ENCODE peak calls at places on chromosomes 12 and 14, in four cellular contexts. V is CD8-positive, alpha-beta T cell; Q is neural progenitor cell; K is colonic mucosa. I is an unnamed sample.

GRCh38 chr12:42156232-42156631 is 11.6 kb upstream of the GXYLT1 start:
- DNase-seq in Q (no peak), V (no peak), K (no peak), I (no peak)

GRCh38 chr12:18799561-18799960 is 61.6 kb downstream of the CAPZA3 start:
- DNase-seq in K (no peak), V (no peak), Q (no peak), I (no peak)

GRCh38 chr12:98354520-98354919 is 160.9 kb upstream of the TMPO start:
- DNase-seq in K (no peak), Q (no peak), V (no peak), I (no peak)

GRCh38 chr12:68121143-68121542 is 38.4 kb downstream of the IFNG start:
- DNase-seq in Q (no peak), V (no peak), K (no peak), I (no peak)

GRCh38 chr12:27703720-27704452 is 6.7 kb upstream of the MRPS35 start:
- DNase-seq in V (peak), K (peak), Q (peak), I (peak)

GRCh38 chr12:47797432-47797831 is 22.3 kb downstream of the HDAC7 start:
- DNase-seq in Q (peak), K (no peak), V (no peak), I (no peak)

GRCh38 chr12:72729451-72730010 is 457.4 kb downstream of the TRHDE start:
- DNase-seq in Q (no peak), K (no peak), V (no peak), I (no peak)

GRCh38 chr12:26830358-26830757 is 2.6 kb downstream of the ITPR2 start:
- DNase-seq in K (no peak), V (no peak), Q (no peak), I (no peak)

GRCh38 chr14:95505030-95505589 is 11.3 kb downstream of the SYNE3 start:
- DNase-seq in V (no peak), K (no peak), Q (no peak), I (no peak)

GRCh38 chr12:76080729-76081415 is 3.6 kb downstream of the NAP1L1 start:
- DNase-seq in Q (peak), K (no peak), V (no peak), I (no peak)

GRCh38 chr12:59059401-59059935 is 139.2 kb upstream of the LRIG3 start:
- DNase-seq in K (no peak), V (no peak), Q (peak), I (no peak)

GRCh38 chr12:111310076-111310870 is 58.6 kb downstream of the PHETA1 start:
- DNase-seq in Q (no peak), V (no peak), K (no peak), I (no peak)

GRCh38 chr12:47362131-47362686 is 282.4 kb upstream of the AMIGO2 start:
- DNase-seq in K (no peak), Q (no peak), V (no peak), I (no peak)

GRCh38 chr12:25054783-25055144 is 105.9 kb upstream of the BCAT1 start:
- DNase-seq in Q (no peak), K (no peak), V (peak), I (peak)

GRCh38 chr12:103503546-103504480 is 8.0 kb upstream of the C12orf42 start:
- DNase-seq in K (peak), V (peak), Q (peak), I (no peak)

GRCh38 chr12:78914859-78915331 is 50.3 kb downstream of the SYT1 start:
- DNase-seq in V (no peak), K (no peak), Q (no peak), I (no peak)

GRCh38 chr12:27560126-27560525 is 36.1 kb downstream of the PPFIBP1 start:
- DNase-seq in Q (no peak), V (no peak), K (no peak), I (no peak)

GRCh38 chr14:56211844-56212243 is 93.6 kb downstream of the PELI2 start:
- DNase-seq in Q (no peak), V (no peak), K (no peak), I (no peak)

GRCh38 chr12:113500662-113501435 is 29.2 kb upstream of the LHX5 start:
- DNase-seq in Q (peak), V (no peak), K (no peak), I (no peak)

GRCh38 chr12:13454991-13455696 is 258.6 kb downstream of the EMP1 start:
- DNase-seq in Q (no peak), K (no peak), V (no peak), I (no peak)

GRCh38 chr14:71625175-71625574 is 307.1 kb upstream of the RGS6 start:
- DNase-seq in V (no peak), Q (no peak), K (no peak), I (no peak)

GRCh38 chr12:122310636-122311035 is 44.3 kb upstream of the VPS33A start:
- DNase-seq in V (no peak), K (no peak), Q (no peak), I (no peak)

GRCh38 chr12:9122166-9122609 is 6.5 kb upstream of the A2M start:
- DNase-seq in K (no peak), V (no peak), Q (no peak), I (no peak)

GRCh38 chr12:56391721-56392120 is 29.1 kb upstream of the APOF start:
- DNase-seq in K (no peak), V (no peak), Q (no peak), I (no peak)

GRCh38 chr14:50062438-50063039 is 53.8 kb downstream of the VCPKMT start:
- DNase-seq in V (peak), K (peak), Q (no peak), I (no peak)

GRCh38 chr12:48557919-48558318 is 11.9 kb downstream of the LALBA start:
- DNase-seq in K (no peak), V (no peak), Q (no peak), I (no peak)

GRCh38 chr14:87805315-87805723 is 187.7 kb downstream of the GALC start:
- DNase-seq in K (peak), Q (peak), V (peak), I (peak)

GRCh38 chr12:105352940-105353635 is 22.6 kb downstream of the C12orf75 start:
- DNase-seq in Q (peak), V (no peak), K (no peak), I (peak)

GRCh38 chr14:84591827-84592540 is 938.0 kb upstream of the FLRT2 start:
- DNase-seq in K (no peak), V (no peak), Q (no peak), I (no peak)

GRCh38 chr14:90003526-90004312 is 48.0 kb downstream of the TDP1 start:
- DNase-seq in V (no peak), K (no peak), Q (no peak), I (no peak)

GRCh38 chr14:95136631-95137030 is 20.7 kb downstream of the DICER1 start:
- DNase-seq in V (no peak), K (no peak), Q (no peak), I (no peak)

GRCh38 chr12:46164186-46164585 is 104.7 kb downstream of the SLC38A1 start:
- DNase-seq in K (no peak), Q (no peak), V (no peak), I (no peak)

GRCh38 chr12:117026921-117027250 is 72.3 kb downstream of the TESC start:
- DNase-seq in K (no peak), Q (no peak), V (no peak), I (no peak)

GRCh38 chr12:52605542-52605941 is 4.3 kb upstream of the KRT72 start:
- DNase-seq in V (no peak), Q (no peak), K (no peak), I (no peak)

GRCh38 chr14:102547067-102547466 is 37.5 kb upstream of the ANKRD9 start:
- DNase-seq in Q (no peak), K (no peak), V (no peak), I (no peak)

GRCh38 chr14:102541771-102542170 is 32.2 kb upstream of the ANKRD9 start:
- DNase-seq in K (no peak), Q (peak), V (no peak), I (no peak)

GRCh38 chr14:102544745-102545460 is 35.3 kb upstream of the ANKRD9 start:
- DNase-seq in V (no peak), Q (peak), K (peak), I (no peak)

GRCh38 chr14:102544034-102544744 is 34.6 kb upstream of the ANKRD9 start:
- DNase-seq in Q (peak), V (no peak), K (no peak), I (no peak)

DNA sequence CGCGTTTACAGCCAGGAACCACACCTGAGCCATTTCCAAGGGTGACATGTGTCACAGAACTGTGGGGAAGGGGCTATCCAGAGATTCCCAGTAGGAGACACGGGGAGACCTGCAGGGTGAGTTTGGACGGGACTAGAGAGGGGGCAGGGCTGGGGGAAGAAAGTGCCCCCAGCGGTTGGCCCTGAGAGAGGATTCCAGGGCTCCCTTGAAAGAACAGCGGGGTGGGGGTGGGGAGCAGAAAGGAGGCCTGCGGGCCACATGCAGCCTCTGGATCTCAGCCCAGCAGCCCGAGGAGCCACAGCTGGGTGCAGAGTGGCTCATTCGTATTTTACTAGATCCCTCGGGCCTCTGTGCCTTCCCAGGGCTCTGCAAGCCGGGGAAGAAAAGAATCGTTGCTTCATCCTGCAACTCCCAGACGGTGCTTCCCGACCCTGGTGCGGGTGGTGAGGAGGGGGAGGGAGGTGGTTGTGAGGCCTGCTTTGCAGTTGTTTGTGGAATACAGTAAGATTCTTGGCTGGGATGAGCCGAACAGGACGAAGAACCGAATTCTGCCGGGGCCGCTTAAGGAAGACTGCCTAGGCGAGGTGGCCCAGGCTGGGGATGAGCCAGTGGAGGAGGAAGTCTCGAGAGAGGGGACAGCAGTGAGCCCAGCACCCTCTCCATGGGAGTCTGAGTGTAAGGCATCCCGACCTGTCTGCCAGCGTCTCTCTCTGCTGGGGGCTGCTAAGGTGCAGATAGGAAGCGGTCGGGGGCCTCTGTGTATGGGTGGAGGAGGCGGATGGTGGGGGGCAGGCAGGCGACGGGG is 36.1 kb upstream of the ANKRD9 start:
- DNase-seq in K (no peak), V (no peak), Q (peak), I (no peak)
- TF ChIP-seq CTCF in K (no peak), V (no peak), Q (peak), I (peak)

GRCh38 chr12:107369679-107370078 is 276.3 kb upstream of the CRY1 start:
- DNase-seq in K (no peak), Q (no peak), V (no peak), I (no peak)
- H3K4me3 ChIP-seq in K (no peak), Q (no peak), V (no peak), I (no peak)

DNA sequence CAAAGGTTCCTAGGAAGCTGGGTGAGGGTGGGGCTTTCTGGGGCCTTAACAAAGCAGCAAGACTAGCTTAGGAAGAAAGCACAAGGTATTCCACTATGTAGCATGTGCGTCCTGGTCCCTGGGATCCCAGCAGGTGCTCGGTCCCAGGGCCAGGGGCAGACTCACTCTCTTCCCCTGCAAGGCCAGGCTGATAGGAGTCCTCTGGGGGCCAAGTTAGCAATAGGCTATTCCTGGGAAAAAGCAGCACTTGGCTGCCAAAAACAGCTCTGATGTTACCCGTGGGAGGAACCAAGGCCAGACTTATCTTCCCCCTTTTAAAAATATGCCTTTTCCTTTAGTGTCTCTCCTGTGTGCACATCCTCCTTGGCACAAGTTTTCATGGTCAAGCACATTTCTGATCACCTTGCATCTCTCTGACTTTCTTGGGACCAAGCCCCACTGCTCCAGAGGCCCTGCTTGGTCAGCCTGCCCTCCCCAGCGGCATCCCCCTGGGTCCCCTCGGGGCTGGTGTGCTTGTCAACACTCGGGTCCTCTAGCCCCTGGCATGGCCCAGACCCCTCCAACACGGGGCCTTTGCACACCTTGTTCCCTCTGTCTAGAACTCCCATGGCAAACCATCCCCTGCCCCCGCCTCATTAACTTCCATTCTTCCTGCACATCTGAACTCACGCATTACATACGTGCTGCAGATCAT is 22.0 kb downstream of the CCDC92 start:
- DNase-seq in Q (no peak), K (no peak), V (no peak), I (no peak)
- TF ChIP-seq CTCF in Q (no peak), K (no peak), V (no peak), I (no peak)

GRCh38 chr12:70910666-70911065 is 9.9 kb downstream of the PTPRR start:
- DNase-seq in V (no peak), Q (no peak), K (no peak), I (no peak)

GRCh38 chr12:70907412-70907811 is 13.1 kb downstream of the PTPRR start:
- DNase-seq in K (no peak), V (no peak), Q (no peak), I (no peak)

GRCh38 chr12:70908978-70909377 is 11.6 kb downstream of the PTPRR start:
- DNase-seq in V (no peak), Q (no peak), K (no peak), I (no peak)
- H3K4me3 ChIP-seq in V (no peak), Q (no peak), K (no peak), I (no peak)

GRCh38 chr12:1662761-1663439 is 28.0 kb upstream of the ADIPOR2 start:
- DNase-seq in V (no peak), Q (peak), K (peak), I (no peak)
- TF ChIP-seq CTCF in V (no peak), Q (peak), K (peak), I (peak)

DNA sequence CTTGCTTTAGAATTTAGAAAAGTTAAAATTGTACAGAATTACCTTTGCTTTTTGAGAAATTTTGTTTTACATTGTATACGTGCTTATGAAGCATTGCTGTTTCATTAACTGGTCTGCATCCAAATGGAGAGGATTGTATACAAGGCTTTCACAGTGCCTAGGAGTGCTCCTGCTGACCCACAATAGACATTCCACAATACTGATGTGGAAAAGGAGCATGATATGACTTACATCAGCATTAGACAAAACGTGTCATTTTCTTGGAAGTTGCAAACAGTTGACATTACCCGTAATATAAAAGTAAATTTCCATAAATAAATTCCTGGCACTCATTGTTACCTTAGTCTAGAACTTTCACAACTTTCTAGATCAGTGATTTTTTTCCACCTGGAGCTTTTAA is 1.9 kb downstream of the PRKD1 start:
- DNase-seq in Q (peak), V (no peak), K (no peak), I (no peak)
- H3K4me3 ChIP-seq in Q (peak), V (no peak), K (no peak), I (peak)